ENCODE peak calls at places on chromosomes 11 and 22, in six cellular contexts. R is WTC11; F is activated CD4-positive, alpha-beta T cell treated with anti-CD3 and anti-CD28 coated beads, Interleukin-2, amount 50 U/mL, for 24 hours; N is foreskin fibroblast; U is substantia nigra; Z is NCI-H2029 treated with DMSO at 0.1 percent for 48 hours. I is an unnamed sample.

GRCh38 chr11:69908511-69909220 is 89.5 kb upstream of the FGF3 start:
- DNase-seq in R (peak), F (no peak), N (no peak), U (no peak), Z (no peak), I (no peak)

GRCh38 chr11:108223449-108224149 is 732 bp downstream of the ATM start:
- DNase-seq in R (no peak), F (peak), N (no peak), U (no peak), Z (no peak), I (no peak)

GRCh38 chr22:27487600-27488450 is 313.7 kb downstream of the MN1 start:
- DNase-seq in R (no peak), F (no peak), N (no peak), U (no peak), Z (no peak), I (no peak)

GRCh38 chr11:206002-206384 is 1.2 kb downstream of the BET1L start:
- DNase-seq in R (no peak), F (no peak), N (no peak), U (no peak), Z (no peak), I (no peak)

GRCh38 chr11:35099278-35100018 is 39.5 kb upstream of the CD44 start:
- DNase-seq in R (no peak), F (no peak), N (no peak), U (no peak), Z (no peak), I (peak)

GRCh38 chr11:60625262-60625661 is 74.2 kb upstream of the MS4A8 start:
- DNase-seq in R (peak), F (no peak), N (no peak), U (no peak), Z (no peak), I (peak)

GRCh38 chr11:130315354-130315970 is 745 bp upstream of the ZBTB44 start:
- DNase-seq in R (peak), F (peak), N (no peak), U (no peak), Z (no peak), I (peak)

GRCh38 chr11:118051611-118052461 is 25.0 kb upstream of the TMPRSS4 start:
- DNase-seq in R (no peak), F (no peak), N (no peak), U (no peak), Z (no peak), I (no peak)

GRCh38 chr22:20095521-20095920 is 15.5 kb downstream of the DGCR8 start:
- DNase-seq in R (no peak), F (no peak), N (no peak), U (no peak), Z (no peak), I (no peak)

GRCh38 chr11:6745465-6746015 is 26.2 kb downstream of the OR2AG2 start:
- DNase-seq in R (no peak), F (no peak), N (no peak), U (no peak), Z (no peak), I (no peak)

GRCh38 chr22:19523240-19524169 is 705 bp downstream of the CLDN5 start:
- DNase-seq in R (peak), F (no peak), N (peak), U (no peak), Z (no peak), I (peak)

GRCh38 chr11:123186291-123186690 is 8.8 kb downstream of the CLMP start:
- DNase-seq in R (no peak), F (no peak), N (no peak), U (no peak), Z (no peak), I (peak)

GRCh38 chr11:2927851-2928604 is 1.2 kb downstream of the PHLDA2 start:
- DNase-seq in R (no peak), F (no peak), N (no peak), U (no peak), Z (no peak), I (peak)

GRCh38 chr11:133343951-133344350 is 188.3 kb downstream of the OPCML start:
- DNase-seq in R (no peak), F (no peak), N (no peak), U (no peak), Z (no peak), I (peak)